ENCODE peak calls at places on chromosomes 7 and 10, in ten cellular contexts. E, Y, O, P, A, J, Q, S, F and G are unnamed samples.

GRCh38 chr7:105187302-105188169 is 173.5 kb downstream of the KMT2E start:
- DNase-seq in A (no peak), F (peak; percentile 72), Q (no peak), J (no peak), P (no peak), O (no peak), Y (no peak), E (peak; percentile 16), S (no peak), G (no peak)

GRCh38 chr7:29921404-29922010 is 68.1 kb downstream of the SCRN1 start:
- DNase-seq in P (no peak), Y (no peak), A (peak; percentile 61), Q (peak; percentile 71), E (peak; percentile 57), O (peak; percentile 85), F (peak; percentile 45), J (no peak), S (peak; percentile 71), G (peak; percentile 30)

GRCh38 chr7:37047260-37047659 is 323.0 kb upstream of the AOAH start:
- DNase-seq in J (no peak), A (peak; percentile 58), E (no peak), S (no peak), P (no peak), Q (no peak), O (no peak), Y (no peak), F (no peak), G (no peak)

GRCh38 chr10:84176836-84177474 is 3.4 kb downstream of the GPR15LG start:
- DNase-seq in J (no peak), S (no peak), Y (no peak), F (no peak), Q (no peak), O (no peak), P (no peak), E (no peak), A (no peak), G (no peak)

GRCh38 chr10:84329094-84329611 is 764 bp downstream of the CCSER2 start:
- DNase-seq in S (peak; percentile 47), Y (no peak), F (peak; percentile 57), J (no peak), E (peak; percentile 59), A (no peak), O (peak; percentile 68), P (no peak), Q (peak; percentile 57), G (no peak)

GRCh38 chr7:79785556-79785955 is 332.1 kb upstream of the MAGI2 start:
- DNase-seq in Y (no peak), Q (no peak), A (no peak), S (no peak), E (peak; percentile 20), P (no peak), J (no peak), O (no peak), F (peak; percentile 8), G (no peak)

GRCh38 chr10:70284542-70285150 is 842 bp upstream of the NPFFR1 start:
- DNase-seq in E (no peak), J (no peak), F (no peak), S (no peak), P (no peak), O (no peak), Q (no peak), A (no peak), Y (no peak), G (no peak)

GRCh38 chr7:29156798-29157461 is 10.6 kb upstream of the CPVL start:
- DNase-seq in P (no peak), S (no peak), A (no peak), F (no peak), E (no peak), J (no peak), Y (no peak), O (peak; percentile 29), Q (no peak), G (no peak)

GRCh38 chr7:44978511-44979366 is at the start of gene MYO1G:
- DNase-seq in Q (no peak), E (no peak), O (no peak), S (no peak), P (no peak), J (no peak), Y (peak; percentile 50), A (no peak), F (no peak), G (no peak)

GRCh38 chr7:101410743-101411476 is 48.2 kb downstream of the COL26A1 start:
- DNase-seq in P (no peak), E (no peak), Y (peak; percentile 64), J (no peak), A (no peak), F (no peak), Q (peak; percentile 79), S (peak; percentile 51), O (peak; percentile 96), G (no peak)

DNA sequence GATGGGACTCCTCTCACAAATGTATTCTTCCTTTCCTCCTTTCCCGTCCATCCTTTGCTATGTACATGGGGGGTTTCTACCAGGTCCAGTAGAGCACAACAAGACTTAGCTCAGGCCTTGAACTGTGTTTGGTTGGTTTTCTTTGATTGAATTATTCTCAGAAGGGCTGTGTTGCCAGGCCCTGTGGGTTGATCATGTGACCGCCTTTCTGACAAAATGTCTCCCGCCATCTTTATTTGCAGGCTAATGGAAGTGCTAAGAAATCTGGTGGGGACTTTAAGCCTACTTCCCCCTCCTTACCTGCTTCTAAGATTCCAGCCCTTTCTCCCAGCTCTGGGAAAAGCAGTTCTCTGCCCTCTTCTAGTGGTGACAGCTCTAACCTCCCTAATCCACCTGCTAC is 178.1 kb downstream of the ARHGAP21 start:
- DNase-seq in P (no peak), F (no peak), A (no peak), E (no peak), S (no peak), J (no peak), Y (no peak), Q (no peak), O (no peak), G (no peak)
- H3K27ac ChIP-seq in P (no peak overlapping the region), F (no peak overlapping the region), A (no peak overlapping the region), E (no peak overlapping the region), S (no peak overlapping the region), J (no peak overlapping the region), Y (no peak overlapping the region), Q (no peak overlapping the region), O (no peak overlapping the region), G (no peak overlapping the region)

GRCh38 chr10:91054325-91054724 is 133.4 kb upstream of the ANKRD1 start:
- DNase-seq in A (peak; percentile 58), O (peak; percentile 22), S (no peak), Y (no peak), Q (no peak), J (no peak), E (no peak), F (no peak), P (no peak), G (no peak)
- H3K27ac ChIP-seq in A (no peak overlapping the region), O (no peak overlapping the region), S (no peak overlapping the region), Y (no peak overlapping the region), Q (no peak overlapping the region), J (no peak overlapping the region), E (no peak overlapping the region), F (no peak overlapping the region), P (no peak overlapping the region), G (no peak overlapping the region)

GRCh38 chr7:51035696-51036095 is 253.0 kb upstream of the GRB10 start:
- DNase-seq in S (no peak), Q (no peak), P (no peak), J (no peak), Y (no peak), O (no peak), A (no peak), F (no peak), E (peak; percentile 24), G (no peak)
- H3K27ac ChIP-seq in S (no peak overlapping the region), Q (no peak overlapping the region), P (no peak overlapping the region), J (no peak overlapping the region), Y (no peak overlapping the region), O (no peak overlapping the region), A (no peak overlapping the region), F (no peak overlapping the region), E (no peak overlapping the region), G (no peak overlapping the region)

DNA sequence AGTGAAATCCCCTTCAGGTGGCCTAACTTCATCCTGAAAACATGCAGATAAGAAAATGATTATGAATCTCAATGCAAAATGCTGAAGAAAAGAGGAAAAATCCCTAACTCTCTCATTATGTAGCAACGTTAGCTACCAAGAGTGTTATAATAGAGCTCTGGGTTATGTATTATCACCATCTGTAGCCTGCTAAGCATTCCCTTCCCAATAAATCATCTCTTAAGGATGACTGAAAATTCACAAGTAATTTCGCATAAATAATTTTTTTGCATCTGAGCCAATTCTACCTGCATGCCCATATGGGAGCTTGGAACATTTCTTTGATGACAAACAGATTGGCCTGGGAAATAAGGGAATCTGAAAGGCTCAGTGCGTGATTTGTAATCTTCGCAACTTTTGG is 216.1 kb downstream of the HTR7 start:
- DNase-seq in A (no peak), J (no peak), O (no peak), Q (no peak), E (no peak), F (no peak), S (no peak), P (no peak), Y (no peak), G (no peak)
- H3K27ac ChIP-seq in A (no peak overlapping the region), J (no peak overlapping the region), O (no peak overlapping the region), Q (no peak overlapping the region), E (no peak overlapping the region), F (no peak overlapping the region), S (no peak overlapping the region), P (no peak overlapping the region), Y (no peak overlapping the region), G (no peak overlapping the region)

DNA sequence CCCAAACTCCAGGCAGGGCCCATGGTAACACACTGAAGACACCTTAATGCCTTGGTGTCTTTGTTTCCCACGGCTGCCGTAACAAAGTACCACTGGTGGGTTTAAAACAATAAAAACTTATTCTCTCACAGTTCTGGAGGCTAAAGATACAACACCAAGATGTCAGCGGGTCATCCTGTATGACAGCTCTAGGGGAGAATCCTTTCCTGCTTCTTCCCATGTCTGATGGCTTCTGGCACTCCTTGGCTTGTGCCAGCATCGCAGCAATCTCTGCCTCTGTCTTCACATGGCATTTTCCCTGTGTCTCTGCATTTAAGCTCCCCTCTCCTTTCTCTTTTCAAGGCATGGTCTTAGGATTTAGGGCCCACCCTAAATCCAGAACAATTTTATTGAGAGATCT is 33.1 kb downstream of the PRSS2 start:
- DNase-seq in J (no peak), Q (no peak), E (no peak), O (no peak), F (no peak), P (no peak), Y (no peak), A (no peak), S (no peak), G (no peak)
- H3K27ac ChIP-seq in J (no peak overlapping the region), Q (no peak overlapping the region), E (no peak overlapping the region), O (no peak overlapping the region), F (no peak overlapping the region), P (no peak overlapping the region), Y (no peak overlapping the region), A (no peak overlapping the region), S (no peak overlapping the region), G (no peak overlapping the region)

DNA sequence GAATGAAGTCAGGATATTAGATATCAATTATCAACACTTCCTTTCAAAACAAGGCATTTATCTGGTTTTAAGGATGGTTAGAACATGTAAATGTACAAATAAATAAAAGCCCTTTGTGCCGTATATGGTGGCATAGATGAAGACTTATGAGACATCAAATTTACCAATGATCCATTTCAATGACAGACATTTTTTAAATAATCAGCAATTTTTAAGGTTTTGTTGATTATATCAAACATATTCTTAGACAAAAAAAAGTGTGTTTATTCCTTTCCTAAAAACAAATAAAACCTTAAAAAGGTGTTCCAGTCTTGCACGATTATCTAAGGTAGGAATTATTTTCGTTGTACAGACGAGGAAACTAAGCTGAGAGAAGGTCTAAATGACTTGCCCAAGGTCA is 13.8 kb downstream of the APBB1IP start:
- DNase-seq in J (no peak), Q (no peak), O (no peak), F (no peak), S (no peak), A (no peak), Y (no peak), E (no peak), P (no peak), G (no peak)
- H3K27ac ChIP-seq in J (no peak overlapping the region), Q (no peak overlapping the region), O (no peak overlapping the region), F (no peak overlapping the region), S (no peak overlapping the region), A (no peak overlapping the region), Y (no peak overlapping the region), E (no peak overlapping the region), P (no peak overlapping the region), G (no peak overlapping the region)